ENCODE peak calls at places on chromosomes 7 and 10, in eight cellular contexts. Q, D, Z, A, C, V, L and I are unnamed samples.
A peak's percentile ranks its signal among the peaks of the same experiment; 100 is the strongest.

GRCh38 chr10:24622781-24623301 is 100.8 kb downstream of the ARHGAP21 start:
- DNase-seq in A (no peak), Z (no peak), Q (no peak), D (peak; percentile 32), V (no peak), C (no peak), L (no peak), I (no peak)

GRCh38 chr7:39509441-39509840 is 56.8 kb upstream of the YAE1 start:
- DNase-seq in Q (no peak), D (no peak), C (no peak), Z (no peak), V (no peak), L (no peak), A (no peak), I (no peak)

GRCh38 chr10:119452396-119452795 is 90.1 kb downstream of the RGS10 start:
- DNase-seq in Z (no peak), C (no peak), A (no peak), D (no peak), V (no peak), Q (no peak), L (no peak), I (no peak)

GRCh38 chr10:30812018-30812851 is 182.7 kb upstream of the LYZL2 start:
- DNase-seq in C (peak; percentile 96), V (no peak), A (peak; percentile 55), Q (no peak), L (no peak), Z (no peak), D (peak; percentile 90), I (no peak)

GRCh38 chr10:88152720-88153119 is 289.3 kb downstream of the PTEN start:
- DNase-seq in Z (no peak), A (peak; percentile 44), L (peak; percentile 61), C (peak; percentile 89), D (peak; percentile 99), V (no peak), Q (peak; percentile 28), I (no peak)

GRCh38 chr10:17910144-17910789 is 41.5 kb upstream of the SLC39A12 start:
- DNase-seq in D (peak; percentile 80), L (peak; percentile 23), A (peak; percentile 72), C (peak; percentile 51), V (peak; percentile 70), Z (peak; percentile 51), Q (peak; percentile 46), I (no peak)

GRCh38 chr7:45924283-45924682 is 3.2 kb upstream of the IGFBP3 start:
- DNase-seq in Q (no peak), A (peak; percentile 56), V (no peak), D (peak; percentile 95), Z (peak; percentile 81), C (peak; percentile 14), L (peak; percentile 79), I (no peak)

GRCh38 chr10:37146443-37146842 is 21.0 kb downstream of the ANKRD30A start:
- DNase-seq in A (no peak), Z (peak; percentile 86), Q (no peak), L (no peak), D (no peak), V (no peak), C (no peak), I (no peak)

GRCh38 chr10:78579586-78579985 is 489.2 kb upstream of the ZMIZ1 start:
- DNase-seq in D (no peak), A (no peak), V (no peak), C (no peak), L (no peak), Z (no peak), Q (no peak), I (no peak)

GRCh38 chr7:28349637-28350036 is 62.7 kb upstream of the CREB5 start:
- DNase-seq in A (no peak), Z (peak; percentile 89), L (no peak), C (no peak), Q (no peak), V (no peak), D (peak; percentile 31), I (no peak)

GRCh38 chr7:43942997-43943701 is 16.9 kb downstream of the UBE2D4 start:
- DNase-seq in V (peak; percentile 11), C (no peak), D (peak; percentile 26), Q (no peak), Z (peak; percentile 79), L (peak; percentile 55), A (peak; percentile 29), I (no peak)

GRCh38 chr7:139853576-139854511 is 24.8 kb downstream of the TBXAS1 start:
- DNase-seq in A (no peak), V (no peak), Z (peak; percentile 17), L (no peak), C (no peak), D (peak; percentile 92), Q (no peak), I (no peak)

GRCh38 chr10:121838149-121838548 is 89.7 kb downstream of the ATE1 start:
- DNase-seq in A (no peak), L (no peak), Q (no peak), V (no peak), C (no peak), D (no peak), Z (no peak), I (no peak)

GRCh38 chr10:20281579-20281978 is 465.3 kb downstream of the PLXDC2 start:
- DNase-seq in L (no peak), V (no peak), A (no peak), Q (no peak), Z (no peak), D (no peak), C (no peak), I (no peak)

GRCh38 chr7:155455776-155456516 is 2.0 kb upstream of the EN2 start:
- DNase-seq in Z (no peak), D (no peak), V (no peak), Q (no peak), C (no peak), L (no peak), A (no peak), I (no peak)

GRCh38 chr10:100739516-100740368 is 5.6 kb upstream of the PAX2 start:
- DNase-seq in C (no peak), L (no peak), Z (no peak), Q (no peak), A (peak; percentile 69), D (no peak), V (peak; percentile 70), I (no peak)

GRCh38 chr10:100737359-100738054 is 7.9 kb upstream of the PAX2 start:
- DNase-seq in V (peak; percentile 56), Z (no peak), A (no peak), Q (no peak), L (no peak), D (no peak), C (no peak), I (no peak)

GRCh38 chr10:100736809-100737358 is 8.5 kb upstream of the PAX2 start:
- DNase-seq in L (no peak), A (no peak), Z (no peak), V (no peak), D (no peak), C (no peak), Q (no peak), I (no peak)

GRCh38 chr10:100736144-100736808 is 9.1 kb upstream of the PAX2 start:
- DNase-seq in D (no peak), Q (no peak), L (no peak), C (no peak), V (no peak), Z (no peak), A (no peak), I (no peak)

GRCh38 chr10:100738055-100738827 is 7.1 kb upstream of the PAX2 start:
- DNase-seq in A (no peak), Q (no peak), L (no peak), V (no peak), C (no peak), D (no peak), Z (no peak), I (no peak)
- TF ChIP-seq EZH2 in A (peak; percentile 90), Q (no peak), L (no peak), V (no peak), C (no peak), D (peak; percentile 90), Z (no peak), I (no peak)

DNA sequence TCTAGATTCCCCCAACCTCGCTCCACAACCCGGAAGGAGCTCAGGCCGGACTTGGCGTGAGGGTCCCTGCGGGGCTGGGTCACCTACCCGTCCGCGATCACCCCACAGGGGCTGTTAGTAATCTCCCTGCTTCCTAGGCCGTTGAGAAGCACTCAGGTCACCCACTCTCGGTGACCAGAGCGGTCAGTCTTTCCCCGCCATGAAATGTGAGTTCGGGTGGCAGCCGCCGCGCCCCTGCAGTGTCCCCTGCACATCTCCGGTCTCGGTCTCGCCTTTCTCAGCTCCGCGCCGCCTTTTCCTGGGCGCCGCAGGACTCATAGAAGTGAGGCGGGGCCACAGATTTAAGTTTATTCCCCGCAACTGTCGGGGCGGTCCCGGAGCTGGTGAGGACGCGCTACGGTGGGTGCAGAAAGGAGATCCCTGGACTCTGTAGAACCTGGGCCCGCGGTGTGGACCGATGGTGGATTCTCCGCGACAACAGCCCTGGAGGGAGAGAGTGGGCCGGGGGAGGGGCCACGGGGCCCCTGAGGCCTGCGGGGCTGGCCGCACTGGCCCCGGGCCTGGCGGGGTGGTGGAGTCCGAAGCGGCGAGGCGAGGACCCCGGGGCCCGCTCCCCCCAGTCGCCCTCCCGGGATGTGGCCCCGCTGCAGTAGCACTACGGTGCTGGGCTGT is 4.5 kb downstream of the FEZF1 start:
- DNase-seq in V (peak; percentile 79), Q (no peak), D (no peak), Z (no peak), L (no peak), A (no peak), C (no peak), I (no peak)
- TF ChIP-seq EZH2 in V (peak; percentile 28), Q (no peak), D (peak; percentile 9), Z (no peak), L (no peak), A (peak; percentile 100), C (peak; percentile 97), I (no peak)

GRCh38 chr10:97195654-97196212 is 10.0 kb upstream of the SLIT1 start:
- DNase-seq in V (no peak), A (no peak), D (no peak), Z (no peak), L (no peak), C (no peak), Q (no peak), I (no peak)
- TF ChIP-seq EZH2 in V (no peak), A (no peak), D (no peak), Z (no peak), L (no peak), C (no peak), Q (no peak), I (no peak)

GRCh38 chr10:35640474-35640873 is 1.6 kb downstream of the FZD8 start:
- DNase-seq in A (peak; percentile 87), D (peak; percentile 91), C (peak; percentile 61), Q (no peak), V (peak; percentile 92), L (no peak), Z (peak; percentile 94), I (no peak)
- TF ChIP-seq EZH2 in A (no peak), D (no peak), C (no peak), Q (no peak), V (no peak), L (no peak), Z (no peak), I (no peak)